ENCODE peak calls at places on chromosomes 11 and 22, in seven cellular contexts. One of them, this sample, is unnamed.

GRCh38 chr11:68845351-68846002 is 3.8 kb upstream of the CPT1A start:
- DNase-seq in naive thymus-derived CD8-positive, alpha-beta T cell: no peak
- DNase-seq in M059J: no peak
- DNase-seq in H9: no peak
- DNase-seq in AG04450: no peak
- DNase-seq in NCI-H1105: no peak
- DNase-seq in NCI-H774: peak; percentile 8
- DNase-seq in this sample: no peak

GRCh38 chr11:120117991-120118390 is 19.9 kb downstream of the TRIM29 start:
- DNase-seq in AG04450: no peak
- DNase-seq in H9: no peak
- DNase-seq in M059J: no peak
- DNase-seq in NCI-H774: no peak
- DNase-seq in NCI-H1105: no peak
- DNase-seq in naive thymus-derived CD8-positive, alpha-beta T cell: no peak
- DNase-seq in this sample: no peak

GRCh38 chr11:19917069-19917468 is 204.4 kb downstream of the NAV2 start:
- DNase-seq in NCI-H774: no peak
- DNase-seq in NCI-H1105: no peak
- DNase-seq in AG04450: no peak
- DNase-seq in H9: no peak
- DNase-seq in naive thymus-derived CD8-positive, alpha-beta T cell: no peak
- DNase-seq in M059J: no peak
- DNase-seq in this sample: no peak

GRCh38 chr11:93128574-93128973 is 69.2 kb downstream of the SLC36A4 start:
- DNase-seq in AG04450: no peak
- DNase-seq in naive thymus-derived CD8-positive, alpha-beta T cell: no peak
- DNase-seq in H9: no peak
- DNase-seq in NCI-H1105: no peak
- DNase-seq in M059J: no peak
- DNase-seq in NCI-H774: no peak
- DNase-seq in this sample: no peak

GRCh38 chr11:134449713-134450112 is 37.7 kb upstream of the B3GAT1 start:
- DNase-seq in NCI-H774: no peak
- DNase-seq in AG04450: no peak
- DNase-seq in naive thymus-derived CD8-positive, alpha-beta T cell: no peak
- DNase-seq in M059J: no peak
- DNase-seq in H9: peak; percentile 76
- DNase-seq in NCI-H1105: peak; percentile 53
- DNase-seq in this sample: peak; percentile 66

GRCh38 chr11:829116-829945 is 1.6 kb downstream of the CRACR2B start:
- DNase-seq in AG04450: no peak
- DNase-seq in M059J: peak; percentile 91
- DNase-seq in H9: peak; percentile 58
- DNase-seq in naive thymus-derived CD8-positive, alpha-beta T cell: no peak
- DNase-seq in NCI-H1105: no peak
- DNase-seq in NCI-H774: no peak
- DNase-seq in this sample: peak; percentile 60

GRCh38 chr11:74687237-74688005 is 43.8 kb downstream of the CHRDL2 start:
- DNase-seq in AG04450: no peak
- DNase-seq in M059J: peak; percentile 44
- DNase-seq in H9: no peak
- DNase-seq in NCI-H774: no peak
- DNase-seq in naive thymus-derived CD8-positive, alpha-beta T cell: peak; percentile 44
- DNase-seq in NCI-H1105: no peak
- DNase-seq in this sample: no peak

GRCh38 chr22:26887916-26888315 is 230.5 kb downstream of the MIAT start:
- DNase-seq in H9: no peak
- DNase-seq in naive thymus-derived CD8-positive, alpha-beta T cell: no peak
- DNase-seq in AG04450: no peak
- DNase-seq in NCI-H1105: no peak
- DNase-seq in M059J: no peak
- DNase-seq in NCI-H774: no peak
- DNase-seq in this sample: no peak

GRCh38 chr11:27153136-27153535 is 112.5 kb downstream of the BBOX1 start:
- DNase-seq in NCI-H1105: no peak
- DNase-seq in naive thymus-derived CD8-positive, alpha-beta T cell: no peak
- DNase-seq in AG04450: no peak
- DNase-seq in H9: no peak
- DNase-seq in NCI-H774: no peak
- DNase-seq in M059J: peak; percentile 5
- DNase-seq in this sample: no peak

GRCh38 chr11:1116666-1117390 is 40.9 kb upstream of the MUC5AC start:
- DNase-seq in H9: no peak
- DNase-seq in M059J: no peak
- DNase-seq in AG04450: no peak
- DNase-seq in NCI-H1105: no peak
- DNase-seq in NCI-H774: no peak
- DNase-seq in naive thymus-derived CD8-positive, alpha-beta T cell: peak; percentile 52
- DNase-seq in this sample: no peak

GRCh38 chr22:41548830-41549211 is 4.6 kb upstream of the POLR3H start:
- DNase-seq in NCI-H1105: no peak
- DNase-seq in AG04450: no peak
- DNase-seq in naive thymus-derived CD8-positive, alpha-beta T cell: no peak
- DNase-seq in M059J: no peak
- DNase-seq in NCI-H774: no peak
- DNase-seq in H9: no peak
- DNase-seq in this sample: no peak

GRCh38 chr22:37764622-37765021 is 43.1 kb upstream of the GCAT start:
- DNase-seq in NCI-H774: no peak
- DNase-seq in H9: no peak
- DNase-seq in M059J: no peak
- DNase-seq in NCI-H1105: no peak
- DNase-seq in naive thymus-derived CD8-positive, alpha-beta T cell: no peak
- DNase-seq in AG04450: no peak
- DNase-seq in this sample: no peak